ENCODE peak calls at places on chromosomes 7 and 10, in nine cellular contexts. V is transverse colon, N is upper lobe of left lung, X is A549, O is ovary, R is stomach, M is SK-N-SH, T is tibial nerve, Z is K562. H is an unnamed sample.

GRCh38 chr7:143000648-143001047 is 26.3 kb downstream of the OR9A2 start:
- DNase-seq in O (no peak), Z (no peak), M (no peak), T (no peak), V (no peak), X (no peak), R (no peak), N (no peak), H (no peak)

GRCh38 chr7:40758590-40758989 is 623.8 kb downstream of the SUGCT start:
- DNase-seq in T (no peak), V (no peak), O (peak), Z (no peak), M (no peak), X (no peak), R (no peak), N (no peak), H (no peak)

GRCh38 chr10:71082930-71083329 is 129.4 kb upstream of the UNC5B start:
- DNase-seq in M (no peak), V (no peak), R (peak), O (no peak), X (no peak), Z (no peak), T (no peak), N (no peak), H (no peak)

GRCh38 chr10:126405239-126405785 is 17.0 kb upstream of the ADAM12 start:
- DNase-seq in X (no peak), M (peak), O (no peak), T (no peak), V (no peak), R (no peak), Z (no peak), N (no peak), H (no peak)

GRCh38 chr7:18828333-18829100 is 288.9 kb downstream of the TWIST1 start:
- DNase-seq in O (no peak), X (no peak), Z (no peak), N (no peak), R (no peak), M (no peak), V (no peak), T (no peak), H (no peak)

GRCh38 chr10:94108200-94108599 is 114.5 kb downstream of the PLCE1 start:
- DNase-seq in M (no peak), R (no peak), T (no peak), N (no peak), V (no peak), O (no peak), X (peak), Z (no peak), H (no peak)

GRCh38 chr7:102425639-102426267 is 7.6 kb upstream of the ORAI2 start:
- DNase-seq in M (no peak), Z (no peak), R (peak), O (no peak), T (no peak), N (peak), V (peak), X (no peak), H (no peak)

GRCh38 chr7:128879939-128880746 is 17.5 kb downstream of the ATP6V1F start:
- DNase-seq in Z (peak), R (peak), N (peak), M (peak), O (peak), X (peak), T (no peak), V (peak), H (no peak)

GRCh38 chr7:71864130-71864529 is 548.0 kb downstream of the CALN1 start:
- DNase-seq in Z (no peak), T (no peak), O (no peak), V (no peak), M (no peak), R (no peak), N (no peak), X (no peak), H (no peak)

GRCh38 chr10:72525277-72525676 is 100.6 kb downstream of the MICU1 start:
- DNase-seq in Z (no peak), R (no peak), X (peak), T (no peak), N (no peak), O (no peak), V (no peak), M (no peak), H (no peak)

GRCh38 chr10:130993612-130994011 is 317.9 kb downstream of the TCERG1L start:
- DNase-seq in X (no peak), V (no peak), Z (no peak), R (no peak), O (no peak), N (no peak), M (no peak), T (no peak), H (no peak)

GRCh38 chr10:55631071-55631654 is 729.9 kb downstream of the ZWINT start:
- DNase-seq in M (peak), V (peak), X (peak), T (no peak), N (peak), O (peak), R (peak), Z (no peak), H (no peak)

GRCh38 chr7:18610331-18610948 is 114.9 kb downstream of the HDAC9 start:
- DNase-seq in O (no peak), R (no peak), V (no peak), Z (no peak), X (peak), T (no peak), M (peak), N (no peak), H (no peak)

DNA sequence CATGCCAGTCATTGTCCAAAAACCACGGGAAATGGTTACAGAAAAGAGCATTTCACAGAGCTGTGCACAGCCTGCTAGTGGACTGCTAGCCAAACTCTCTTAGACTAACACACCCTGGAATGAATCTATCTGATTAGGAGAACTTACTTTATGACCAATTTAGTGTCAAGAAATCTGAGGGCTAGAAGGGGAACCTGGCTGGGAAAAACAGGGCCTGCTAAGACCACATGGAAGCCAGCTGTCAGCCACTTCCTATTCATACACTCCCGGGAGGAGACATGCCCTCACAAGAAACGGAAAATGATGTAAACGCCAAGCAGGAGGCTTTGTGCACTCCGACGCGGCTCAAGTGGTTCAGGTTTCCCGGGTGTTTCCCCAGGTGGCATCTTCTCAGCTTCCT is 54.8 kb downstream of the MPP7 start:
- DNase-seq in R (no peak), V (no peak), X (no peak), N (no peak), O (no peak), M (no peak), Z (no peak), T (no peak), H (no peak)
- TF ChIP-seq EP300 in R (no peak), V (no peak), X (no peak), N (no peak), O (no peak), M (no peak), Z (no peak), T (no peak), H (no peak)

GRCh38 chr7:2894118-2894940 is 50.2 kb upstream of the GNA12 start:
- DNase-seq in M (no peak), V (peak), T (no peak), X (no peak), Z (no peak), R (peak), O (no peak), N (no peak), H (no peak)
- TF ChIP-seq EP300 in M (no peak), V (no peak), T (no peak), X (no peak), Z (no peak), R (no peak), O (no peak), N (no peak), H (no peak)

GRCh38 chr7:50766106-50766505 is 16.6 kb downstream of the GRB10 start:
- DNase-seq in X (no peak), N (no peak), Z (no peak), T (no peak), O (no peak), M (no peak), V (no peak), R (no peak), H (no peak)
- TF ChIP-seq EP300 in X (no peak), N (no peak), Z (no peak), T (no peak), O (no peak), M (no peak), V (no peak), R (no peak), H (no peak)

DNA sequence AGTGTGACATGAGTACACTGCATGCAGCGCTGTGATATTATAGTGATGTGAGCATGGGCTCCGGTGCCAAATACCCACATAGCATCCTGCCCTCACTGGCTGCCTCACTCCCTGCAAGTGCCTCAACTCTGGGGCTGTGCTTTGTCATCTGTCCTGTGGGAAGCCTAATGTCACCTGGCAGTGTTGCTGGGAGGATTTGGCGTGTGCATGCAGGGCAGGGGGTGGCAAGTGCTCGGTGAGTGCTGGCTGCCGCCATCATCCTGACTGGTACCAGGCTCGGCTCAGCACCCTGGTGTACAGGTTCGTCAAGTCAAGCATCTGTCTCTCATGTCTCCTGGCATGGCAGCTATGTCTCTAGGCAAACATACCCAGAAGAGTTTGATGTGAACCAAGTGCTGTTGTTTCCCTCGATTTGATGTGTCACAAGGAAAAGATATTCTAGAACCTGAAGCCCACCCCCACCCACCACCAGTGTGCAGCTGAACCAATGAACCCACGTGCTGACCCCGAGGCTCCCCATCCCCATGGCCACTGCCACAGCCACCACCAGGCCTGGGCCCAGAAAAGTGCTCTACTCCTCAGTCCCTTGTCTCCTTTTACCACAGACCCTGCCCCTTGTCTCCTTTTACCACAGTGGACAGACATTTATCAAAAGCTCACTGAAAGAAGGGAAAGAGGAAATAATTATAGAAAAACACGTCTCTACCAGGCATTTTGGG is 135.8 kb downstream of the MAPK8 start:
- DNase-seq in N (peak), T (no peak), M (no peak), R (no peak), O (no peak), Z (no peak), X (no peak), V (no peak), H (peak)
- TF ChIP-seq EP300 in N (no peak), T (no peak), M (no peak), R (no peak), O (no peak), Z (no peak), X (no peak), V (no peak), H (no peak)

DNA sequence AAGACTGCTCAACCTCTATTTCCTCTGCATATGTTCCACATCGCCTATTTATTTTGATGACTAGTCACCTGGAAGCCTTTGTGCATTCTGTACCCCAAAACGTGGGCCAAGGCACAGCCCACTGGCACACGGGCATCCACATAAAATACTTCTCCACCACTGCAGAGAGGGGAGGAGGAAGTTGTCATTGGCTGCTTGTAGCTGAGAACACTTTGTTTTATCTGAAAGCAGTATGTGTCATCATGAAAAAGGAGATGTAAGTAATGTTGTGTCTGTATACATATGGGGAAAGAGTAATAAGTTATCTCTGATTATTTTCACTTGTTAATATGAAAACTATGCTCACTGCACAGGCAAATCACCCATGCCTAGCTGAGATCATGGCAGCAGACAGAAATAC is 48.2 kb upstream of the AMPH start:
- DNase-seq in R (no peak), X (no peak), Z (no peak), V (no peak), M (no peak), N (no peak), T (no peak), O (no peak), H (peak)
- TF ChIP-seq EP300 in R (no peak), X (no peak), Z (no peak), V (no peak), M (no peak), N (no peak), T (no peak), O (no peak), H (no peak)

H was measured in esophagus muscularis mucosa.